ENCODE peak calls at places on chromosomes 3 and 15, in ten cellular contexts. N is T-helper 2 cell; K is stimulated activated CD4-positive, alpha-beta T cell treated with anti-CD3 and anti-CD28 coated beads, Interleukin-15, amount 100 ng/mL, for 24 hours; C is IMR-90; M is A549; L is activated naive CD4-positive, alpha-beta T cell treated with Interleukin-2 at 50 U/mL for 16 hours; S is NCI-H1092; T is GM13977; P is CD4-positive, alpha-beta T cell; E is astrocyte of the spinal cord. X is an unnamed sample.

GRCh38 chr3:113051827-113052226 is 61.0 kb downstream of the GTPBP8 start:
- DNase-seq in N (no peak), K (no peak), C (no peak), M (no peak), L (no peak), S (no peak), T (no peak), P (no peak), E (peak), X (no peak)

GRCh38 chr3:195012571-195012970 is 258.4 kb downstream of the XXYLT1 start:
- DNase-seq in N (no peak), K (no peak), C (no peak), M (no peak), L (no peak), S (no peak), T (no peak), P (no peak), E (no peak), X (no peak)

GRCh38 chr3:134367869-134368750 is 6.1 kb downstream of the AMOTL2 start:
- DNase-seq in N (no peak), K (no peak), C (no peak), M (no peak), L (no peak), S (no peak), T (no peak), P (no peak), E (no peak), X (no peak)

GRCh38 chr3:73086071-73086494 is 24.6 kb downstream of the EBLN2 start:
- DNase-seq in N (peak), K (peak), C (peak), M (peak), L (peak), S (no peak), T (peak), P (peak), E (peak), X (no peak)

GRCh38 chr15:76336254-76337046 is at the start of gene ISL2:
- DNase-seq in N (peak), K (peak), C (peak), M (peak), L (peak), S (no peak), T (peak), P (peak), E (peak), X (peak)

GRCh38 chr15:41258706-41259471 is 27.8 kb downstream of the CHP1 start:
- DNase-seq in N (no peak), K (no peak), C (peak), M (peak), L (no peak), S (no peak), T (peak), P (no peak), E (peak), X (no peak)

GRCh38 chr15:56869573-56869972 is 48.9 kb upstream of the TCF12 start:
- DNase-seq in N (no peak), K (peak), C (no peak), M (peak), L (peak), S (no peak), T (no peak), P (no peak), E (no peak), X (no peak)

GRCh38 chr3:171260899-171261298 is 199.3 kb downstream of the TNIK start:
- DNase-seq in N (no peak), K (no peak), C (no peak), M (no peak), L (no peak), S (no peak), T (no peak), P (no peak), E (no peak), X (no peak)